ENCODE peak calls at places on chromosomes 5 and 9, in eight cellular contexts. H, Q, W, D, G, M, R and O are unnamed samples.

GRCh38 chr5:39132128-39132447 is 57.9 kb upstream of the RICTOR start:
- DNase-seq in H (no peak), Q (no peak), W (no peak), D (no peak), G (no peak), M (no peak), R (no peak), O (no peak)

GRCh38 chr5:139605887-139606286 is 42.3 kb upstream of the CXXC5 start:
- DNase-seq in H (no peak), Q (peak; percentile 12), W (no peak), D (no peak), G (no peak), M (no peak), R (no peak), O (no peak)

GRCh38 chr5:104385901-104386300 is 823.3 kb upstream of the NUDT12 start:
- DNase-seq in H (no peak), Q (no peak), W (no peak), D (no peak), G (no peak), M (no peak), R (no peak), O (no peak)

GRCh38 chr9:134683714-134684374 is 42.2 kb downstream of the COL5A1 start:
- DNase-seq in H (no peak), Q (no peak), W (no peak), D (no peak), G (no peak), M (no peak), R (no peak), O (no peak)

GRCh38 chr9:7239708-7240107 is 481.9 kb downstream of the KDM4C start:
- DNase-seq in H (no peak), Q (no peak), W (no peak), D (no peak), G (no peak), M (no peak), R (no peak), O (no peak)

GRCh38 chr9:19999491-20000057 is 210.7 kb upstream of the SLC24A2 start:
- DNase-seq in H (no peak), Q (peak; percentile 55), W (no peak), D (no peak), G (no peak), M (no peak), R (peak; percentile 86), O (peak; percentile 79)

GRCh38 chr5:64019746-64020145 is 57.5 kb upstream of the HTR1A start:
- DNase-seq in H (no peak), Q (no peak), W (no peak), D (no peak), G (no peak), M (no peak), R (no peak), O (no peak)

GRCh38 chr9:30411571-30411970 is 1972.9 kb upstream of the ACO1 start:
- DNase-seq in H (no peak), Q (no peak), W (no peak), D (no peak), G (no peak), M (no peak), R (no peak), O (no peak)

GRCh38 chr5:109192543-109193281 is 217.1 kb downstream of the PJA2 start:
- DNase-seq in H (no peak), Q (no peak), W (no peak), D (no peak), G (no peak), M (no peak), R (no peak), O (peak; percentile 9)

GRCh38 chr9:32247173-32247572 is 137.3 kb upstream of the ACO1 start:
- DNase-seq in H (no peak), Q (no peak), W (no peak), D (no peak), G (peak; percentile 4), M (no peak), R (no peak), O (no peak)

GRCh38 chr5:112975721-112976431 is 722 bp upstream of the DCP2 start:
- DNase-seq in H (no peak), Q (no peak), W (no peak), D (no peak), G (no peak), M (no peak), R (no peak), O (no peak)

GRCh38 chr5:133400120-133400519 is 212.2 kb downstream of the FSTL4 start:
- DNase-seq in H (no peak), Q (no peak), W (peak; percentile 7), D (no peak), G (no peak), M (no peak), R (no peak), O (no peak)

GRCh38 chr9:79524266-79524665 is 47.5 kb upstream of the TLE4 start:
- DNase-seq in H (no peak), Q (no peak), W (no peak), D (no peak), G (no peak), M (no peak), R (no peak), O (no peak)